ENCODE peak calls at places on chromosomes 13 and 19, in five cellular contexts. B, S, Z, W and C are unnamed samples.

GRCh38 chr19:30092721-30093569 is 150.9 kb downstream of the URI1 start:
- DNase-seq in W (no peak), Z (no peak), S (no peak), B (no peak), C (no peak)

GRCh38 chr13:23790591-23791170 is 98.5 kb downstream of the MIPEP start:
- DNase-seq in S (no peak), Z (no peak), B (no peak), W (peak; percentile 95), C (no peak)

GRCh38 chr19:50762554-50762953 is 7.7 kb upstream of the GPR32 start:
- DNase-seq in Z (no peak), W (no peak), S (no peak), B (no peak), C (no peak)

GRCh38 chr13:74194856-74195255 is 60.7 kb upstream of the KLF12 start:
- DNase-seq in W (no peak), Z (no peak), B (no peak), S (no peak), C (no peak)

GRCh38 chr19:34841780-34842179 is 68.8 kb upstream of the ZNF599 start:
- DNase-seq in Z (no peak), B (no peak), W (no peak), S (no peak), C (no peak)

GRCh38 chr19:12885749-12886706 is 973 bp downstream of the KLF1 start:
- DNase-seq in W (no peak), Z (no peak), B (no peak), S (no peak), C (no peak)

GRCh38 chr13:32001392-32001768 is 30.2 kb upstream of the FRY start:
- DNase-seq in Z (no peak), B (peak; percentile 38), W (peak; percentile 73), S (no peak), C (no peak)

GRCh38 chr13:31927219-31927653 is 104.3 kb upstream of the FRY start:
- DNase-seq in S (no peak), W (no peak), Z (no peak), B (no peak), C (no peak)

GRCh38 chr19:32223595-32224370 is 121.6 kb upstream of the ZNF507 start:
- DNase-seq in Z (no peak), W (no peak), S (no peak), B (no peak), C (no peak)

GRCh38 chr13:28161370-28161769 is 23.0 kb downstream of the PAN3 start:
- DNase-seq in W (peak; percentile 45), Z (no peak), S (no peak), B (no peak), C (no peak)

GRCh38 chr19:38544569-38545315 is 73.0 kb downstream of the MAP4K1 start:
- DNase-seq in B (no peak), Z (no peak), S (no peak), W (peak; percentile 30), C (no peak)

GRCh38 chr19:49316284-49316683 is 8.7 kb downstream of the SLC6A16 start:
- DNase-seq in W (no peak), B (no peak), S (no peak), Z (no peak), C (no peak)

GRCh38 chr13:94412870-94413269 is 66.6 kb downstream of the DCT start:
- DNase-seq in Z (no peak), W (no peak), S (no peak), B (no peak), C (no peak)

GRCh38 chr13:28819748-28820098 is 416 bp upstream of the MTUS2 start:
- DNase-seq in Z (peak; percentile 6), B (peak; percentile 48), S (no peak), W (peak; percentile 55), C (peak; percentile 75)

GRCh38 chr19:29943615-29944014 is 1.6 kb downstream of the URI1 start:
- DNase-seq in W (no peak), Z (no peak), S (no peak), B (no peak), C (no peak)

GRCh38 chr19:38149597-38149996 is 74.4 kb downstream of the DPF1 start:
- DNase-seq in Z (no peak), W (peak; percentile 30), B (no peak), S (no peak), C (no peak)

GRCh38 chr19:56507446-56508281 is at the start of gene ZNF471:
- DNase-seq in S (peak; percentile 65), B (no peak), Z (peak; percentile 55), W (peak; percentile 99), C (peak; percentile 77)

GRCh38 chr13:68176486-68176885 is 946.4 kb upstream of the PCDH9 start:
- DNase-seq in S (no peak), B (peak; percentile 86), Z (no peak), W (peak; percentile 93), C (no peak)

GRCh38 chr19:10183926-10184325 is 10.8 kb downstream of the DNMT1 start:
- DNase-seq in B (no peak), S (no peak), W (no peak), Z (no peak), C (no peak)